ENCODE peak calls at places on chromosome 4, in ten cellular contexts. C, U, Y, O, W, R, X, K, V and F are unnamed samples.

GRCh38 chr4:141971854-141972253 is 335.5 kb downstream of the IL15 start:
- DNase-seq in V (no peak), Y (no peak), U (no peak), O (no peak), X (no peak), K (no peak), R (no peak), C (no peak), W (no peak), F (peak)

GRCh38 chr4:138588501-138588900 is 346.4 kb upstream of the SLC7A11 start:
- DNase-seq in W (no peak), R (no peak), C (no peak), O (no peak), K (no peak), Y (peak), V (no peak), X (no peak), U (no peak), F (no peak)

GRCh38 chr4:100913685-100914084 is 395.9 kb upstream of the EMCN start:
- DNase-seq in K (no peak), V (no peak), X (no peak), W (no peak), O (no peak), Y (no peak), C (no peak), R (no peak), U (no peak), F (no peak)

GRCh38 chr4:157045507-157046127 is 30.3 kb upstream of the GLRB start:
- DNase-seq in O (peak), V (peak), R (no peak), X (no peak), K (peak), Y (peak), U (peak), C (peak), W (no peak), F (peak)

GRCh38 chr4:8345946-8346814 is 76.6 kb downstream of the HTRA3 start:
- DNase-seq in R (no peak), O (no peak), V (no peak), U (no peak), Y (no peak), C (no peak), K (no peak), X (no peak), W (no peak), F (no peak)

GRCh38 chr4:140943486-140943885 is 187.3 kb upstream of the TBC1D9 start:
- DNase-seq in O (no peak), V (no peak), R (no peak), U (no peak), K (no peak), W (no peak), X (no peak), Y (peak), C (no peak), F (peak)

GRCh38 chr4:3321295-3321889 is 28.6 kb downstream of the RGS12 start:
- DNase-seq in W (no peak), Y (no peak), K (no peak), C (peak), O (peak), U (no peak), R (peak), V (no peak), X (no peak), F (peak)

GRCh38 chr4:147118523-147118922 is 172.9 kb upstream of the TTC29 start:
- DNase-seq in U (no peak), X (no peak), W (no peak), O (no peak), R (no peak), C (peak), Y (peak), V (peak), K (no peak), F (peak)

GRCh38 chr4:73131281-73131680 is 61.8 kb upstream of the COX18 start:
- DNase-seq in X (no peak), Y (no peak), R (no peak), O (no peak), C (no peak), W (no peak), K (no peak), U (no peak), V (no peak), F (no peak)

GRCh38 chr4:73133784-73134183 is 64.3 kb upstream of the COX18 start:
- DNase-seq in W (no peak), U (no peak), O (no peak), K (no peak), X (no peak), C (no peak), Y (no peak), V (no peak), R (no peak), F (no peak)

GRCh38 chr4:73129319-73129718 is 59.8 kb upstream of the COX18 start:
- DNase-seq in X (no peak), O (no peak), R (no peak), C (no peak), Y (no peak), V (no peak), W (no peak), K (no peak), U (no peak), F (no peak)

GRCh38 chr4:73127839-73128448 is 58.4 kb upstream of the COX18 start:
- DNase-seq in C (no peak), Y (peak), O (peak), X (no peak), U (peak), V (no peak), K (peak), W (no peak), R (no peak), F (peak)
- TF ChIP-seq CTCF in C (no peak), Y (no peak), O (peak), X (no peak), U (peak), V (no peak), K (peak), W (peak), R (peak), F (peak)

GRCh38 chr4:56433280-56433679 is 2.1 kb downstream of the PPAT start:
- DNase-seq in R (no peak), Y (no peak), O (no peak), X (no peak), C (no peak), K (no peak), V (no peak), U (no peak), W (no peak), F (no peak)

GRCh38 chr4:56430203-56430602 is 5.2 kb downstream of the PPAT start:
- DNase-seq in C (no peak), Y (no peak), K (no peak), U (no peak), W (no peak), X (no peak), O (no peak), R (no peak), V (no peak), F (no peak)

GRCh38 chr4:56435748-56436442 is at the start of gene PAICS:
- DNase-seq in K (peak), O (peak), Y (peak), R (peak), X (peak), C (peak), W (peak), U (peak), V (peak), F (peak)

GRCh38 chr4:56434599-56435000 is 815 bp downstream of the PPAT start:
- DNase-seq in C (no peak), U (no peak), X (no peak), W (no peak), Y (peak), R (no peak), K (no peak), O (no peak), V (peak), F (peak)

DNA sequence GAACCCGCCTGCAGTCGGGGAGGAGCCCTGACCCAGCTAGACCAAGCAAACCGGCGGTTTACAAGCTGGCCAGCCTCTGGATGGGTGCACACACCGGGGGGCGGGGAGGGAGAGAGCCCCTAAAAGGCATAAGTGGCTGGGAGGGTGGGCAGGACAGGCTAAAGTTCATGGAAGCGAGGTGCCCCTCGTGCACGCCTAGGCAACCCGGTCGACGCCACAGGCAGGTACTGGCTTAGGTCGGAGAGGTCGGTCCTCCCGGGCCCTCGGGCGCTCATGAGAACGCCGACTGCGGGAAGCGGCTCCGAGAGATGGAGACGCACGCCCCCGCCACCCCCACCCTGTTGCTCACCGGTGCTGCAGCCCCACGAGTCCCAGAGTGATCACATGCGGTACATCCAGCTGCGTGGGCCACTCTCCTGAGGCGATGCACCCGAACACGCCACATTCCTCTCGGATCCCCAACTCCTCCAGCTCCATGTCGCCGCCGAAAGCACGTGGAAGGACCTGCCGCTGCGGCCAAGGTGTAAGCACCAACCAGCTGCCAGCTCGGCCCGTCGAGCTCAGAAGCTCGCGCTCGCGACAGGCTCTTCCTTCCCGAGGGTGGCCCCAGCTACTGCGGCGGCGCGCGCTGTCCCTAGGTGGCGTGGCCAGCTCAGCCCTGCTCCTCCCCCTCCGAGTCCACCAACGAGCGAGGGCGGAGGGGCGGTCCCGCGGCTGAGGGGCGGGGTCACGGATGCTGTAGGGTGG is at the start of gene PPAT:
- DNase-seq in U (peak), O (peak), R (peak), X (peak), K (peak), Y (peak), W (peak), C (peak), V (peak), F (peak)
- TF ChIP-seq CTCF in U (no peak), O (no peak), R (peak), X (peak), K (no peak), Y (peak), W (peak), C (peak), V (no peak), F (no peak)

GRCh38 chr4:164768516-164768915 is 14.6 kb downstream of the SMIM31 start:
- DNase-seq in K (peak), X (no peak), R (no peak), W (no peak), O (no peak), C (no peak), Y (no peak), V (no peak), U (peak), F (peak)
- TF ChIP-seq CTCF in K (peak), X (peak), R (peak), W (peak), O (peak), C (no peak), Y (no peak), V (no peak), U (peak), F (peak)

DNA sequence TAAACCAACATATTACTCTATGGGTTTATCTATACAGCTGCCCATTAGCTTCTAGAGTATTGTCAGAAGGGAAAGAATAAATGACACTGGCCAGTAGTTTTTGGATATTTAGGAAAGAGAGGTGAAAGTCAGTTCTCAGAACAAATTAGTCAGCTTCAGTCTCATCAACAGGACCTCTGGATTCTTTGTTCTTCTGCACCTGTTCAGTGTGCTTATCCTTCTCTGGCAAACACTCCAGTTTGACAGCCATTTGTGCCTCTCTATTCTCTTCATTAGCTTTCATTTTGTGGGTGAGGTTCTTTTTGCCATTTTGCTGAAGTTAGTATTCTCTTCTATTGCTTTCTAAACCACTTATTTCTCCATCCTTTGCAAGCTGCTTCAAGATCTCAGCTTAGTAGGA is 107.0 kb downstream of the PCDH18 start:
- DNase-seq in V (no peak), X (no peak), R (no peak), W (no peak), Y (no peak), K (no peak), C (no peak), U (no peak), O (no peak), F (no peak)
- TF ChIP-seq CTCF in V (no peak), X (no peak), R (no peak), W (no peak), Y (no peak), K (no peak), C (no peak), U (no peak), O (no peak), F (no peak)

GRCh38 chr4:73258668-73259551 is at the start of gene ANKRD17:
- DNase-seq in R (peak), X (peak), C (peak), V (peak), O (peak), W (peak), U (peak), Y (peak), K (peak), F (peak)

GRCh38 chr4:73259552-73260140 is 1.0 kb upstream of the ANKRD17 start:
- DNase-seq in O (no peak), U (peak), Y (peak), R (no peak), V (no peak), W (peak), C (no peak), K (peak), X (no peak), F (peak)

GRCh38 chr4:73257242-73257994 is 1.2 kb downstream of the ANKRD17 start:
- DNase-seq in K (peak), Y (peak), V (peak), C (peak), O (peak), X (peak), U (peak), W (peak), R (peak), F (peak)

GRCh38 chr4:73257995-73258667 is 467 bp downstream of the ANKRD17 start:
- DNase-seq in O (peak), R (no peak), K (peak), C (peak), W (no peak), V (peak), U (peak), Y (peak), X (peak), F (peak)
- TF ChIP-seq CTCF in O (no peak), R (no peak), K (peak), C (no peak), W (no peak), V (peak), U (peak), Y (no peak), X (no peak), F (no peak)

DNA sequence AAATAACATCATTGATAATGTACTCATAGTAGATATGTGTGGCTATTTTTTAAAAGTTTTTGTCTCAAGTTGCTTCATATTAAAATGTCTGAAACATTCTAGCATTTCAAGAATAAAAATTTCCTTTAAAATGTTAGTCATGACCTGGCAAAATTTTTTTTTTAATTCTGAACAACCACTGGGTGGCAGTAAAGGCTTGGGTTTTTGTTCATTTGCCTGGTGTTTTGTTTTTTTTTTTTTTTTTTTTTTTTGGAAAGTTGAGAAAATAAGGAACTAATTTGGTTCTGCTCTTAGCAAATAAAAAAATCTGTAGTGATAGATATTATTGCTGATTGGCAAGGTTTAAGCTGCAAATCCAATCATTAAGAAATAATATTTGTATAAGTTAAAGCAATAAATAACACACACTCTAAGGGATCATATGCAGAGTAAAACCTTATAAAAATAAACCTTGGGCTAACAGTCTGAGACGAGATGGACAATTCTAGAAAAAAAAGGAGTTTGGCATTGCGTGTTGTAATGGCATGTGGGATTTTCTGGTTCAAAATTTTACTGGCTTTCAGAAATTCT is 81.4 kb downstream of the CEP44 start:
- DNase-seq in C (no peak), V (no peak), O (peak), Y (peak), X (no peak), K (peak), W (peak), R (no peak), U (peak), F (peak)
- TF ChIP-seq CTCF in C (peak), V (no peak), O (peak), Y (peak), X (peak), K (peak), W (peak), R (peak), U (peak), F (peak)

DNA sequence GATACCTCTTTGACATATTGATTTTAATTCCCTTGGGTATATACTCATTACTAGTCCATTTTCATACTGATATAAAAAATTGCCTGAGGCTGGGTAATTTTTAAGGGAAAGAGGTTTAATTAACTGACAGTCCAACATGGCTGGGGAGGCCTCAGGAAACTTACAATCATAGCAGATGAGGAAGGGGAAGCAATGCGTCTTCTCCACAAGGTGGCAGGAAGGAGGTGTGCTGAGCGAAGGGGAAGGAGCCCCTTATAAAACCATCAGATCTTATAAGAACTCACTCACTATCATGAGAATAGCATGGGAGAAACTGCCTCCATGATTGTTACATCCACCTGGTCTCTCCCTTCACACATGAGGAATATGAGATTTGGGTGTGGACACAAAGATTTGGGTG is 42.4 kb downstream of the MSX1 start:
- DNase-seq in U (peak), Y (no peak), X (no peak), C (no peak), V (no peak), O (no peak), K (no peak), R (no peak), W (no peak), F (no peak)
- TF ChIP-seq CTCF in U (peak), Y (no peak), X (no peak), C (no peak), V (no peak), O (peak), K (no peak), R (no peak), W (peak), F (peak)

GRCh38 chr4:35939746-35940145 is 304.6 kb downstream of the ARAP2 start:
- DNase-seq in R (no peak), W (no peak), C (no peak), X (no peak), V (peak), U (no peak), O (no peak), Y (no peak), K (no peak), F (no peak)
- TF ChIP-seq CTCF in R (no peak), W (no peak), C (no peak), X (no peak), V (no peak), U (no peak), O (no peak), Y (no peak), K (no peak), F (no peak)

GRCh38 chr4:164379694-164380093 is 374.2 kb upstream of the SMIM31 start:
- DNase-seq in W (no peak), X (no peak), C (no peak), Y (no peak), O (no peak), U (no peak), K (no peak), R (no peak), V (no peak), F (no peak)

GRCh38 chr4:164384416-164384815 is 369.5 kb upstream of the SMIM31 start:
- DNase-seq in K (no peak), R (no peak), X (no peak), Y (no peak), O (no peak), W (no peak), V (no peak), U (no peak), C (no peak), F (no peak)

GRCh38 chr4:164381859-164382258 is 372.1 kb upstream of the SMIM31 start:
- DNase-seq in C (no peak), X (no peak), W (no peak), V (no peak), R (no peak), Y (no peak), U (no peak), O (no peak), K (no peak), F (no peak)

DNA sequence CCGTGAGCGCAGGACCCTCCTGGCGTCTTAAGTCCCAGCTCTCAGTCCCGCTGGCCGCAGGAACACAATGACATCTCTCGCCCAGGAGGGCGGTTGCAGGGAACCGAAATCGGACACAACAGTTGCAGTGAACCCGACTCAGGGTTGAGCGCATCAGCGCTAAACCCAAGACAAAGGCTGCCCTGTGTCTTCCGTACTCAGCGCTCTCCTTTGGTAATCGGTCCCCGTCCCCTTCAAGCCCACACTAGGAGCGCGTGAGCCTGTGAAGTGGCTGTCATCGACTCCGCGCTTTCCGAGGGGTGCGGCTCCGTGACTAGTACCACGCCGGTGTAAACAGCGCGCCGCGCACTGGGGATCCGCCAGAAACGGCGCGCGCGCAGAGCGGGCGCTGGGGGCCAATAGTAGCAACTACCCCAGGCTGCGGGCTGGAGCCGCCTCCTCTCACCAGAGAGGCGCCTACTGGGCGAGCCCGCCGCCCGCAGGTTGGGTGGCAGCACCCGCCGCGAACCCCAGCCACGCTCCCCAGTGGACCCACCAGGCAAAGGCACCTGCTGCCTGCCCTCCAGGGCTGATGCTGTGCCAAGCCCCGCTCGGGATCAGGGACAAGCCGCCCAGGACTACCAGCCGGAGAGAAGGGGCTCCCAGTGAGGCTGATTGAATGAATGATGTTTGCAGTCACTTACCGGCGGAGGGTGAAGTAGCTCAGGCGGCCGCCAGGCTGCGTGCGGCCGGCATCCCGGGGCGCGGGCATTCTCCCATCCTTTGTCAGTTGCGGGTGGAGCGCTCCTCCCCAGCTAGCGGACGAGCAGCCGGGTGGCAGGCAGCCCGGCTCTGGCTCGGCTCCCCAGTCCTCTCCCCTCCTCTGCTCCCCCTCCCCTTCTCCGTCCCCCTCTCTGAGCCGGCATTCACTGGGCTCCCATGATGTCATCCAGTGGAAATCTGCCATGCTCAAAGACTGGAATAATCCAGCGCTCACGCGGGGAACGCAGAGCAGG is 370.4 kb upstream of the SMIM31 start:
- DNase-seq in W (peak), O (peak), Y (peak), C (peak), U (no peak), K (peak), R (peak), X (peak), V (peak), F (peak)
- TF ChIP-seq CTCF in W (peak), O (peak), Y (peak), C (peak), U (no peak), K (peak), R (no peak), X (no peak), V (no peak), F (no peak)